ENCODE peak calls at places on chromosomes 1 and 21, in nine cellular contexts. L, C, B, O, V, G, M, U and T are unnamed samples.

GRCh38 chr1:88935522-88936222 is 44.3 kb upstream of the GTF2B start:
- DNase-seq in C (peak; percentile 26), L (no peak), U (no peak), B (no peak), G (no peak), O (peak; percentile 87), M (no peak), V (no peak), T (no peak)

GRCh38 chr1:38152351-38153082 is 105.9 kb upstream of the POU3F1 start:
- DNase-seq in O (peak; percentile 99), L (no peak), B (no peak), V (no peak), U (no peak), C (peak; percentile 79), G (no peak), M (no peak), T (no peak)

GRCh38 chr1:184757891-184758290 is 3.2 kb upstream of the EDEM3 start:
- DNase-seq in C (no peak), O (no peak), V (no peak), U (no peak), G (no peak), B (no peak), M (no peak), L (no peak), T (no peak)

GRCh38 chr21:14916676-14917141 is 148.1 kb downstream of the NRIP1 start:
- DNase-seq in L (no peak), V (no peak), G (no peak), M (no peak), O (no peak), C (no peak), U (no peak), B (no peak), T (no peak)

GRCh38 chr1:87424541-87424940 is 95.9 kb downstream of the LMO4 start:
- DNase-seq in V (no peak), G (no peak), U (no peak), M (no peak), O (no peak), L (no peak), B (no peak), C (no peak), T (no peak)

GRCh38 chr1:19179597-19180271 is 30.3 kb downstream of the UBR4 start:
- DNase-seq in U (peak; percentile 2), M (no peak), V (no peak), O (no peak), B (no peak), C (no peak), L (no peak), G (peak; percentile 99), T (no peak)

GRCh38 chr1:225766967-225767413 is 10.6 kb upstream of the SRP9 start:
- DNase-seq in U (peak; percentile 30), C (no peak), G (no peak), O (peak; percentile 32), L (no peak), V (peak; percentile 86), B (no peak), M (no peak), T (peak; percentile 74)

GRCh38 chr1:214747050-214747615 is 144.1 kb downstream of the CENPF start:
- DNase-seq in G (no peak), V (no peak), M (no peak), O (no peak), B (no peak), L (no peak), U (no peak), C (no peak), T (no peak)

GRCh38 chr1:22639286-22639685 is 2.9 kb downstream of the C1QA start:
- DNase-seq in U (no peak), B (peak; percentile 27), V (no peak), L (no peak), C (no peak), M (no peak), O (no peak), G (no peak), T (no peak)

GRCh38 chr1:175717610-175718195 is 25.7 kb downstream of the TNR start:
- DNase-seq in B (no peak), V (no peak), G (no peak), C (no peak), L (no peak), U (no peak), O (no peak), M (no peak), T (no peak)

GRCh38 chr1:232868793-232869491 is 63.7 kb downstream of the MAP10 start:
- DNase-seq in U (no peak), G (no peak), V (no peak), B (no peak), C (no peak), O (peak; percentile 57), L (no peak), M (no peak), T (no peak)

GRCh38 chr1:220528049-220528678 is at the start of gene MARK1:
- DNase-seq in L (no peak), G (no peak), C (peak; percentile 32), O (peak; percentile 36), V (peak; percentile 89), U (peak; percentile 68), M (peak; percentile 81), B (peak; percentile 84), T (peak; percentile 58)

GRCh38 chr1:202133016-202133415 is 10.3 kb downstream of the GPR37L1 start:
- DNase-seq in U (peak; percentile 89), V (no peak), C (no peak), L (no peak), B (no peak), O (peak; percentile 23), G (no peak), M (peak; percentile 85), T (peak; percentile 61)

GRCh38 chr1:27979151-27979858 is 19.5 kb downstream of the XKR8 start:
- DNase-seq in V (no peak), B (no peak), U (no peak), L (no peak), O (peak; percentile 76), C (no peak), M (no peak), G (peak; percentile 82), T (no peak)

GRCh38 chr1:116737020-116737854 is 17.0 kb upstream of the CD2 start:
- DNase-seq in U (peak; percentile 54), M (peak; percentile 42), G (no peak), O (peak; percentile 67), B (peak; percentile 29), V (no peak), L (peak; percentile 56), C (peak; percentile 20), T (no peak)

GRCh38 chr1:41743361-41743760 is 175.4 kb downstream of the HIVEP3 start:
- DNase-seq in M (no peak), V (no peak), B (no peak), C (no peak), U (no peak), G (no peak), O (no peak), L (no peak), T (no peak)

GRCh38 chr1:50422675-50422945 is 633 bp downstream of the DMRTA2 start:
- DNase-seq in C (no peak), G (no peak), O (no peak), L (no peak), V (no peak), B (no peak), U (no peak), M (no peak), T (no peak)

GRCh38 chr1:44423706-44424546 is 18.9 kb downstream of the RNF220 start:
- DNase-seq in O (no peak), M (no peak), U (no peak), V (peak; percentile 77), G (peak; percentile 55), L (no peak), B (peak; percentile 47), C (no peak), T (no peak)

GRCh38 chr1:245807306-245807705 is 652.5 kb downstream of the KIF26B start:
- DNase-seq in V (no peak), B (no peak), C (no peak), U (no peak), O (peak; percentile 12), L (no peak), M (no peak), G (peak; percentile 61), T (no peak)

GRCh38 chr1:48627467-48627866 is 149.2 kb downstream of the BEND5 start:
- DNase-seq in G (no peak), C (peak; percentile 41), B (no peak), O (no peak), V (no peak), L (no peak), U (no peak), M (no peak), T (no peak)